ENCODE peak calls at places on chromosomes 12 and 14, in eight cellular contexts. X is endothelial cell of umbilical vein, F is K562, B is SK-N-SH, V is H1, G is GM12878, Y is HepG2, E is HCT116. P is an unnamed sample. For H3K36me3, the result is how much of the 10 kb centered on the place peaks cover.

GRCh38 chr14:63454863-63455622 is 88.1 kb downstream of the PPP2R5E start:
- DNase-seq in X (no peak), F (no peak), B (no peak), V (no peak), G (no peak), Y (no peak), E (no peak), P (no peak)

GRCh38 chr14:22448905-22449611 is 140.0 kb downstream of the DAD1 start:
- DNase-seq in X (no peak), F (no peak), B (no peak), V (no peak), G (no peak), Y (no peak), E (no peak), P (no peak)

GRCh38 chr12:132777614-132778013 is 16.0 kb upstream of the ANKLE2 start:
- DNase-seq in X (no peak), F (no peak), B (no peak), V (no peak), G (no peak), Y (no peak), E (no peak), P (no peak)

GRCh38 chr14:52399886-52400599 is 85.9 kb downstream of the PTGER2 start:
- DNase-seq in X (no peak), F (no peak), B (no peak), V (no peak), G (no peak), Y (no peak), E (peak), P (no peak)

GRCh38 chr12:50614167-50614762 is 109.5 kb downstream of the DIP2B start:
- DNase-seq in X (peak), F (peak), B (no peak), V (no peak), G (no peak), Y (no peak), E (peak), P (no peak)

GRCh38 chr14:20434701-20435453 is 1.1 kb downstream of the KLHL33 start:
- DNase-seq in X (peak), F (no peak), B (no peak), V (peak), G (no peak), Y (no peak), E (no peak), P (no peak)

GRCh38 chr12:7128681-7129593 is at the start of gene RBP5:
- DNase-seq in X (no peak), F (peak), B (no peak), V (no peak), G (no peak), Y (no peak), E (no peak), P (no peak)

GRCh38 chr14:52911904-52912303 is 38.9 kb downstream of the FERMT2 start:
- DNase-seq in X (no peak), F (no peak), B (no peak), V (no peak), G (no peak), Y (no peak), E (no peak), P (no peak)

GRCh38 chr14:95535226-95536021 is 574 bp downstream of the GLRX5 start:
- DNase-seq in X (peak), F (no peak), B (peak), V (no peak), G (no peak), Y (no peak), E (no peak), P (no peak)

GRCh38 chr12:716506-716905 is 35.9 kb upstream of the WNK1 start:
- DNase-seq in X (peak), F (peak), B (no peak), V (no peak), G (no peak), Y (no peak), E (no peak), P (no peak)

GRCh38 chr12:26212356-26212755 is 17.0 kb downstream of the SSPN start:
- DNase-seq in X (no peak), F (no peak), B (no peak), V (no peak), G (no peak), Y (no peak), E (no peak), P (no peak)

GRCh38 chr14:23432946-23433345 is 2.5 kb downstream of the MYH7 start:
- DNase-seq in X (no peak), F (no peak), B (no peak), V (no peak), G (no peak), Y (no peak), E (no peak), P (no peak)

GRCh38 chr12:109844091-109844490 is 10.9 kb upstream of the TRPV4 start:
- DNase-seq in X (no peak), F (no peak), B (no peak), V (no peak), G (no peak), Y (peak), E (no peak), P (no peak)

GRCh38 chr12:28899951-28900350 is 249.1 kb upstream of the FAR2 start:
- DNase-seq in X (no peak), F (no peak), B (no peak), V (no peak), G (no peak), Y (no peak), E (no peak), P (no peak)

GRCh38 chr14:61750708-61751474 is 11.3 kb upstream of the SNAPC1 start:
- DNase-seq in X (peak), F (peak), B (peak), V (peak), G (peak), Y (no peak), E (peak), P (no peak)

GRCh38 chr14:103735439-103735814 is 19.8 kb downstream of the ZFYVE21 start:
- DNase-seq in X (no peak), F (no peak), B (no peak), V (no peak), G (no peak), Y (no peak), E (no peak), P (no peak)

GRCh38 chr14:103736546-103737431 is 21.2 kb downstream of the ZFYVE21 start:
- DNase-seq in X (no peak), F (no peak), B (no peak), V (no peak), G (no peak), Y (no peak), E (no peak), P (no peak)

GRCh38 chr14:103737432-103738045 is 21.9 kb downstream of the ZFYVE21 start:
- DNase-seq in X (no peak), F (no peak), B (no peak), V (no peak), G (no peak), Y (peak), E (no peak), P (no peak)

GRCh38 chr14:103735022-103735421 is 19.4 kb downstream of the ZFYVE21 start:
- DNase-seq in X (peak), F (no peak), B (no peak), V (no peak), G (no peak), Y (no peak), E (no peak), P (no peak)

GRCh38 chr14:103735815-103736545 is 20.4 kb downstream of the ZFYVE21 start:
- DNase-seq in X (no peak), F (no peak), B (no peak), V (no peak), G (no peak), Y (no peak), E (no peak), P (no peak)
- TF ChIP-seq POLR2AphosphoS5 in X (no peak), F (no peak), B (no peak), V (no peak), G (no peak), Y (no peak), E (no peak), P (no peak)

GRCh38 chr12:104257913-104258472 is 42.4 kb downstream of the TXNRD1 start:
- DNase-seq in X (no peak), F (no peak), B (no peak), V (no peak), G (no peak), Y (no peak), E (no peak), P (no peak)

GRCh38 chr12:104258476-104259067 is 43.0 kb downstream of the TXNRD1 start:
- DNase-seq in X (no peak), F (no peak), B (no peak), V (no peak), G (no peak), Y (no peak), E (no peak), P (no peak)

GRCh38 chr12:104263026-104263425 is 40.5 kb upstream of the EID3 start:
- DNase-seq in X (no peak), F (no peak), B (no peak), V (no peak), G (no peak), Y (no peak), E (no peak), P (no peak)

GRCh38 chr12:104263580-104264358 is 39.8 kb upstream of the EID3 start:
- DNase-seq in X (no peak), F (no peak), B (peak), V (no peak), G (no peak), Y (no peak), E (no peak), P (no peak)
- H3K9ac ChIP-seq in X (no peak), F (no peak), B (peak), V (no peak), G (no peak), Y (no peak), E (no peak), P (peak)

GRCh38 chr12:124428792-124429281 is 133.9 kb downstream of the RFLNA start:
- DNase-seq in X (no peak), F (no peak), B (peak), V (no peak), G (no peak), Y (no peak), E (no peak), P (no peak)

GRCh38 chr12:124426594-124427550 is 132.0 kb downstream of the RFLNA start:
- DNase-seq in X (no peak), F (no peak), B (no peak), V (no peak), G (no peak), Y (no peak), E (no peak), P (no peak)

GRCh38 chr12:124430491-124430890 is 135.6 kb downstream of the RFLNA start:
- DNase-seq in X (no peak), F (no peak), B (no peak), V (no peak), G (no peak), Y (no peak), E (no peak), P (no peak)

GRCh38 chr12:124428136-124428791 is 133.4 kb downstream of the RFLNA start:
- DNase-seq in X (no peak), F (no peak), B (peak), V (no peak), G (no peak), Y (no peak), E (no peak), P (no peak)

GRCh38 chr12:124429535-124429934 is 134.6 kb downstream of the RFLNA start:
- DNase-seq in X (no peak), F (no peak), B (no peak), V (no peak), G (no peak), Y (no peak), E (no peak), P (no peak)
- H3K36me3 ChIP-seq in X (under half), F (half or more), B (under half), V (under half), G (under half), Y (under half), E (under half), P (under half)

GRCh38 chr14:54653764-54654469 is 87.0 kb downstream of the SAMD4A start:
- DNase-seq in X (peak), F (no peak), B (no peak), V (no peak), G (no peak), Y (peak), E (no peak), P (no peak)
- TF ChIP-seq POLR2AphosphoS5 in X (peak), F (no peak), B (no peak), V (no peak), G (no peak), Y (no peak), E (no peak), P (no peak)

GRCh38 chr12:77325505-77325904 is 260.1 kb upstream of the E2F7 start:
- DNase-seq in X (no peak), F (no peak), B (peak), V (peak), G (no peak), Y (no peak), E (no peak), P (no peak)

GRCh38 chr12:77328326-77328725 is 263.0 kb upstream of the E2F7 start:
- DNase-seq in X (no peak), F (no peak), B (no peak), V (no peak), G (no peak), Y (no peak), E (no peak), P (no peak)

GRCh38 chr12:77323778-77324415 is 258.5 kb upstream of the E2F7 start:
- DNase-seq in X (no peak), F (no peak), B (no peak), V (no peak), G (no peak), Y (no peak), E (no peak), P (no peak)

GRCh38 chr12:77324763-77325468 is 259.5 kb upstream of the E2F7 start:
- DNase-seq in X (peak), F (peak), B (peak), V (peak), G (no peak), Y (peak), E (peak), P (no peak)

DNA sequence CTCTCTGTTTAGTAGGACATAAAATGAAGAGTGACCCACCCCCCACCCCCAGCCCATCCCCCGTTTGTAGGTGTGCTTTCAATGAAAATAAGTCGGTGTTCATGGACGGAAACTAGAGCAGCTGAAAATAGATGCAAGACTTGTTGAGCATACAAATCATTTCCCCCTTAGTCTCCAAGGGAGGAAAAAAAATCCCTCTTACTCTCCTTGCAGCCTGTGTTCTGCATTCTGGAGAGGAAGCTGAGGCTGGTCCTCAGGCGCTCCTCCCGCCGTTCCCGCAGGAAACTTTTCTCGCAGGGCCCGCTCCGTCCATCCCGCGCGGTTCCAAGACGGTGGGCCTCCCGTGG is 259.0 kb upstream of the E2F7 start:
- DNase-seq in X (no peak), F (no peak), B (no peak), V (no peak), G (no peak), Y (no peak), E (no peak), P (no peak)
- H3K9ac ChIP-seq in X (no peak), F (peak), B (peak), V (no peak), G (no peak), Y (no peak), E (peak), P (peak)

DNA sequence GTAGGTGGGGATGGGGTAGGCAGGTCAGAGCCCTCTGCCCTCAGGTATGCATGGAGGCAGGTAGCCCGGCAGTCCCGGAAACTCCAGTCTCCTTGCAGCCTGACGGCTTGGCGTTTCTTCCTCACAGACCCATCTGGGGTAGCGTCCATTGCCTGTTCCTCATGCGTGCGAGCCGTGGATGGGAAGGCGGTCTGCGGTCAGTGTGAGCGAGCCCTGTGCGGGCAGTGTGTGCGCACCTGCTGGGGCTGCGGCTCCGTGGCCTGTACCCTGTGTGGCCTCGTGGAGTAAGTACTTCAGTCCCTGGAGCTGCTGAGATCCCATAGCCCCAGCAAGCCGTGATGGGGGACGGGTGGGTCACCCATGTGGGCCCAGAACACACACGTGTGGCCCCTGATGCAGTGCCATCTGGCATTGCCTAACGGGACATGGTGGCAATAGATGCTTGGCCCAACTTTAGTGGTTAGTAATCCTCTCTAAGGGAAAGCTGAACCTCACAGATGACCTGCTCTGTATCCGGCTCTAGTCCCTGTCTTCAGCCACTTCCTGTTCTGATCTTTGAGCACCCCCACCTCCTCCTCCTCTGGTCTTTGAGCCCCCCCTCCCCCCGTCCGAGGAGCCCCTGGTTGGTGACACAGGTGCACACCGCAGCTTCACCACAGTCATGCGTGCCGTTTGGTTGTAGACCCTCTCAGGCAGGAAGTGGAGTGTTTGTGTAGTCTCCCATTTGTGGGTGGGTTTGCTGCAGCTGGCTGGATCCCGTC is 3.7 kb downstream of the SIVA1 start:
- DNase-seq in X (no peak), F (no peak), B (no peak), V (no peak), G (no peak), Y (no peak), E (no peak), P (no peak)
- H3K36me3 ChIP-seq in X (under half), F (half or more), B (under half), V (under half), G (under half), Y (half or more), E (under half), P (under half)

GRCh38 chr12:46402451-46402850 is 29.9 kb upstream of the SLC38A2 start:
- DNase-seq in X (peak), F (no peak), B (no peak), V (no peak), G (no peak), Y (no peak), E (no peak), P (no peak)
- TF ChIP-seq POLR2AphosphoS5 in X (no peak), F (no peak), B (peak), V (no peak), G (no peak), Y (no peak), E (no peak), P (no peak)

GRCh38 chr12:92403210-92404175 is 257.8 kb upstream of the BTG1 start:
- DNase-seq in X (no peak), F (peak), B (no peak), V (no peak), G (peak), Y (no peak), E (no peak), P (no peak)
- H3K9ac ChIP-seq in X (no peak), F (no peak), B (no peak), V (no peak), G (peak), Y (no peak), E (no peak), P (no peak)

P was measured in SK-N-MC.